ENCODE peak calls at places on chromosomes 16 and 17, in ten cellular contexts. One of them, this sample, is unnamed.

GRCh38 chr16:66357523-66357928 is 9.0 kb upstream of the CDH5 start:
- DNase-seq in hypothalamus: no peak
- DNase-seq in activated naive CD8-positive, alpha-beta T cell treated with anti-CD3 and anti-CD28 coated beads, Interleukin-2, amount 50 U/mL, for 16 hours: no peak
- DNase-seq in naive B cell: no peak
- DNase-seq in fibroblast of the conjunctiva: peak; percentile 74
- DNase-seq in A549: peak; percentile 89
- DNase-seq in stomach: peak; percentile 43
- DNase-seq in WTC11: peak; percentile 47
- DNase-seq in HFF-Myc: peak; percentile 69
- DNase-seq in CD8-positive, alpha-beta T cell: peak; percentile 11
- DNase-seq in this sample: peak; percentile 40

GRCh38 chr16:1929105-1929504 is 10.9 kb upstream of the HS3ST6 start:
- DNase-seq in hypothalamus: no peak
- DNase-seq in activated naive CD8-positive, alpha-beta T cell treated with anti-CD3 and anti-CD28 coated beads, Interleukin-2, amount 50 U/mL, for 16 hours: no peak
- DNase-seq in naive B cell: no peak
- DNase-seq in fibroblast of the conjunctiva: no peak
- DNase-seq in A549: peak; percentile 78
- DNase-seq in stomach: no peak
- DNase-seq in WTC11: no peak
- DNase-seq in HFF-Myc: no peak
- DNase-seq in CD8-positive, alpha-beta T cell: no peak
- DNase-seq in this sample: no peak

GRCh38 chr17:44956998-44957981 is 9.7 kb upstream of the KIF18B start:
- DNase-seq in hypothalamus: no peak
- DNase-seq in activated naive CD8-positive, alpha-beta T cell treated with anti-CD3 and anti-CD28 coated beads, Interleukin-2, amount 50 U/mL, for 16 hours: no peak
- DNase-seq in naive B cell: no peak
- DNase-seq in fibroblast of the conjunctiva: no peak
- DNase-seq in A549: no peak
- DNase-seq in stomach: no peak
- DNase-seq in WTC11: no peak
- DNase-seq in HFF-Myc: no peak
- DNase-seq in CD8-positive, alpha-beta T cell: no peak
- DNase-seq in this sample: no peak

GRCh38 chr16:35414139-35414538 is 1954.7 kb downstream of the TP53TG3F start:
- DNase-seq in hypothalamus: no peak
- DNase-seq in activated naive CD8-positive, alpha-beta T cell treated with anti-CD3 and anti-CD28 coated beads, Interleukin-2, amount 50 U/mL, for 16 hours: no peak
- DNase-seq in naive B cell: no peak
- DNase-seq in fibroblast of the conjunctiva: no peak
- DNase-seq in A549: no peak
- DNase-seq in stomach: no peak
- DNase-seq in WTC11: no peak
- DNase-seq in HFF-Myc: no peak
- DNase-seq in CD8-positive, alpha-beta T cell: no peak
- DNase-seq in this sample: no peak

GRCh38 chr17:65359016-65359415 is 202.4 kb downstream of the AXIN2 start:
- DNase-seq in hypothalamus: no peak
- DNase-seq in activated naive CD8-positive, alpha-beta T cell treated with anti-CD3 and anti-CD28 coated beads, Interleukin-2, amount 50 U/mL, for 16 hours: no peak
- DNase-seq in naive B cell: no peak
- DNase-seq in fibroblast of the conjunctiva: peak; percentile 0
- DNase-seq in A549: no peak
- DNase-seq in stomach: no peak
- DNase-seq in WTC11: no peak
- DNase-seq in HFF-Myc: peak; percentile 52
- DNase-seq in CD8-positive, alpha-beta T cell: no peak
- DNase-seq in this sample: no peak

GRCh38 chr17:81509048-81509686 is 3.4 kb downstream of the ACTG1 start:
- DNase-seq in hypothalamus: no peak
- DNase-seq in activated naive CD8-positive, alpha-beta T cell treated with anti-CD3 and anti-CD28 coated beads, Interleukin-2, amount 50 U/mL, for 16 hours: no peak
- DNase-seq in naive B cell: no peak
- DNase-seq in fibroblast of the conjunctiva: no peak
- DNase-seq in A549: no peak
- DNase-seq in stomach: no peak
- DNase-seq in WTC11: no peak
- DNase-seq in HFF-Myc: no peak
- DNase-seq in CD8-positive, alpha-beta T cell: no peak
- DNase-seq in this sample: no peak

GRCh38 chr17:61291457-61292311 is 108.0 kb upstream of the TBX2 start:
- DNase-seq in hypothalamus: no peak
- DNase-seq in activated naive CD8-positive, alpha-beta T cell treated with anti-CD3 and anti-CD28 coated beads, Interleukin-2, amount 50 U/mL, for 16 hours: no peak
- DNase-seq in naive B cell: no peak
- DNase-seq in fibroblast of the conjunctiva: no peak
- DNase-seq in A549: no peak
- DNase-seq in stomach: no peak
- DNase-seq in WTC11: no peak
- DNase-seq in HFF-Myc: no peak
- DNase-seq in CD8-positive, alpha-beta T cell: no peak
- DNase-seq in this sample: no peak

GRCh38 chr16:86225905-86226371 is 284.4 kb upstream of the FOXF1 start:
- DNase-seq in hypothalamus: no peak
- DNase-seq in activated naive CD8-positive, alpha-beta T cell treated with anti-CD3 and anti-CD28 coated beads, Interleukin-2, amount 50 U/mL, for 16 hours: no peak
- DNase-seq in naive B cell: no peak
- DNase-seq in fibroblast of the conjunctiva: no peak
- DNase-seq in A549: no peak
- DNase-seq in stomach: peak; percentile 22
- DNase-seq in WTC11: no peak
- DNase-seq in HFF-Myc: no peak
- DNase-seq in CD8-positive, alpha-beta T cell: no peak
- DNase-seq in this sample: no peak

GRCh38 chr16:20906225-20906870 is 5.8 kb downstream of the LYRM1 start:
- DNase-seq in hypothalamus: no peak
- DNase-seq in activated naive CD8-positive, alpha-beta T cell treated with anti-CD3 and anti-CD28 coated beads, Interleukin-2, amount 50 U/mL, for 16 hours: no peak
- DNase-seq in naive B cell: no peak
- DNase-seq in fibroblast of the conjunctiva: peak; percentile 84
- DNase-seq in A549: no peak
- DNase-seq in stomach: no peak
- DNase-seq in WTC11: no peak
- DNase-seq in HFF-Myc: peak; percentile 84
- DNase-seq in CD8-positive, alpha-beta T cell: no peak
- DNase-seq in this sample: no peak

GRCh38 chr16:67245189-67245585 is 2.1 kb downstream of the FHOD1 start:
- DNase-seq in hypothalamus: no peak
- DNase-seq in activated naive CD8-positive, alpha-beta T cell treated with anti-CD3 and anti-CD28 coated beads, Interleukin-2, amount 50 U/mL, for 16 hours: no peak
- DNase-seq in naive B cell: no peak
- DNase-seq in fibroblast of the conjunctiva: no peak
- DNase-seq in A549: no peak
- DNase-seq in stomach: no peak
- DNase-seq in WTC11: no peak
- DNase-seq in HFF-Myc: no peak
- DNase-seq in CD8-positive, alpha-beta T cell: no peak
- DNase-seq in this sample: no peak

GRCh38 chr17:77957215-77957868 is 1.2 kb upstream of the TNRC6C start:
- DNase-seq in hypothalamus: no peak
- DNase-seq in activated naive CD8-positive, alpha-beta T cell treated with anti-CD3 and anti-CD28 coated beads, Interleukin-2, amount 50 U/mL, for 16 hours: no peak
- DNase-seq in naive B cell: no peak
- DNase-seq in fibroblast of the conjunctiva: no peak
- DNase-seq in A549: peak; percentile 34
- DNase-seq in stomach: no peak
- DNase-seq in WTC11: no peak
- DNase-seq in HFF-Myc: no peak
- DNase-seq in CD8-positive, alpha-beta T cell: peak; percentile 12
- DNase-seq in this sample: no peak

GRCh38 chr17:81409190-81409935 is 14.1 kb downstream of the BAHCC1 start:
- DNase-seq in hypothalamus: no peak
- DNase-seq in activated naive CD8-positive, alpha-beta T cell treated with anti-CD3 and anti-CD28 coated beads, Interleukin-2, amount 50 U/mL, for 16 hours: no peak
- DNase-seq in naive B cell: no peak
- DNase-seq in fibroblast of the conjunctiva: no peak
- DNase-seq in A549: no peak
- DNase-seq in stomach: no peak
- DNase-seq in WTC11: peak; percentile 55
- DNase-seq in HFF-Myc: no peak
- DNase-seq in CD8-positive, alpha-beta T cell: no peak
- DNase-seq in this sample: no peak

GRCh38 chr17:3788200-3788599 is 12.8 kb downstream of the ITGAE start:
- DNase-seq in hypothalamus: no peak
- DNase-seq in activated naive CD8-positive, alpha-beta T cell treated with anti-CD3 and anti-CD28 coated beads, Interleukin-2, amount 50 U/mL, for 16 hours: no peak
- DNase-seq in naive B cell: no peak
- DNase-seq in fibroblast of the conjunctiva: no peak
- DNase-seq in A549: no peak
- DNase-seq in stomach: no peak
- DNase-seq in WTC11: no peak
- DNase-seq in HFF-Myc: no peak
- DNase-seq in CD8-positive, alpha-beta T cell: no peak
- DNase-seq in this sample: no peak

GRCh38 chr17:74444406-74444805 is 12.5 kb downstream of the GPRC5C start:
- DNase-seq in hypothalamus: no peak
- DNase-seq in activated naive CD8-positive, alpha-beta T cell treated with anti-CD3 and anti-CD28 coated beads, Interleukin-2, amount 50 U/mL, for 16 hours: no peak
- DNase-seq in naive B cell: no peak
- DNase-seq in fibroblast of the conjunctiva: no peak
- DNase-seq in A549: no peak
- DNase-seq in stomach: peak; percentile 89
- DNase-seq in WTC11: no peak
- DNase-seq in HFF-Myc: no peak
- DNase-seq in CD8-positive, alpha-beta T cell: no peak
- DNase-seq in this sample: no peak

GRCh38 chr17:44872131-44872768 is 24.6 kb downstream of the HIGD1B start:
- DNase-seq in hypothalamus: no peak
- DNase-seq in activated naive CD8-positive, alpha-beta T cell treated with anti-CD3 and anti-CD28 coated beads, Interleukin-2, amount 50 U/mL, for 16 hours: no peak
- DNase-seq in naive B cell: no peak
- DNase-seq in fibroblast of the conjunctiva: no peak
- DNase-seq in A549: no peak
- DNase-seq in stomach: no peak
- DNase-seq in WTC11: no peak
- DNase-seq in HFF-Myc: no peak
- DNase-seq in CD8-positive, alpha-beta T cell: no peak
- DNase-seq in this sample: peak; percentile 68

GRCh38 chr16:66551362-66551761 is 1.0 kb upstream of the CKLF start:
- DNase-seq in hypothalamus: no peak
- DNase-seq in activated naive CD8-positive, alpha-beta T cell treated with anti-CD3 and anti-CD28 coated beads, Interleukin-2, amount 50 U/mL, for 16 hours: peak; percentile 14
- DNase-seq in naive B cell: peak; percentile 50
- DNase-seq in fibroblast of the conjunctiva: no peak
- DNase-seq in A549: peak; percentile 59
- DNase-seq in stomach: no peak
- DNase-seq in WTC11: peak; percentile 46
- DNase-seq in HFF-Myc: peak; percentile 17
- DNase-seq in CD8-positive, alpha-beta T cell: peak; percentile 62
- DNase-seq in this sample: peak; percentile 47

GRCh38 chr17:52824542-52824941 is 666.0 kb upstream of the CA10 start:
- DNase-seq in hypothalamus: no peak
- DNase-seq in activated naive CD8-positive, alpha-beta T cell treated with anti-CD3 and anti-CD28 coated beads, Interleukin-2, amount 50 U/mL, for 16 hours: no peak
- DNase-seq in naive B cell: no peak
- DNase-seq in fibroblast of the conjunctiva: no peak
- DNase-seq in A549: no peak
- DNase-seq in stomach: no peak
- DNase-seq in WTC11: no peak
- DNase-seq in HFF-Myc: no peak
- DNase-seq in CD8-positive, alpha-beta T cell: no peak
- DNase-seq in this sample: peak; percentile 74

GRCh38 chr16:83830091-83830768 is 22.5 kb downstream of the HSBP1 start:
- DNase-seq in hypothalamus: no peak
- DNase-seq in activated naive CD8-positive, alpha-beta T cell treated with anti-CD3 and anti-CD28 coated beads, Interleukin-2, amount 50 U/mL, for 16 hours: no peak
- DNase-seq in naive B cell: no peak
- DNase-seq in fibroblast of the conjunctiva: no peak
- DNase-seq in A549: no peak
- DNase-seq in stomach: no peak
- DNase-seq in WTC11: peak; percentile 28
- DNase-seq in HFF-Myc: no peak
- DNase-seq in CD8-positive, alpha-beta T cell: no peak
- DNase-seq in this sample: no peak

GRCh38 chr17:28916302-28916934 is 13.5 kb upstream of the DHRS13 start:
- DNase-seq in hypothalamus: no peak
- DNase-seq in activated naive CD8-positive, alpha-beta T cell treated with anti-CD3 and anti-CD28 coated beads, Interleukin-2, amount 50 U/mL, for 16 hours: no peak
- DNase-seq in naive B cell: peak; percentile 40
- DNase-seq in fibroblast of the conjunctiva: peak; percentile 39
- DNase-seq in A549: peak; percentile 63
- DNase-seq in stomach: peak; percentile 60
- DNase-seq in WTC11: peak; percentile 53
- DNase-seq in HFF-Myc: no peak
- DNase-seq in CD8-positive, alpha-beta T cell: peak; percentile 47
- DNase-seq in this sample: no peak

GRCh38 chr16:66653581-66654350 is 42.8 kb downstream of the CMTM4 start:
- DNase-seq in hypothalamus: no peak
- DNase-seq in activated naive CD8-positive, alpha-beta T cell treated with anti-CD3 and anti-CD28 coated beads, Interleukin-2, amount 50 U/mL, for 16 hours: no peak
- DNase-seq in naive B cell: no peak
- DNase-seq in fibroblast of the conjunctiva: no peak
- DNase-seq in A549: no peak
- DNase-seq in stomach: no peak
- DNase-seq in WTC11: no peak
- DNase-seq in HFF-Myc: no peak
- DNase-seq in CD8-positive, alpha-beta T cell: no peak
- DNase-seq in this sample: no peak

GRCh38 chr17:63881935-63882601 is at the start of gene GH2:
- DNase-seq in hypothalamus: no peak
- DNase-seq in activated naive CD8-positive, alpha-beta T cell treated with anti-CD3 and anti-CD28 coated beads, Interleukin-2, amount 50 U/mL, for 16 hours: peak; percentile 39
- DNase-seq in naive B cell: peak; percentile 44
- DNase-seq in fibroblast of the conjunctiva: no peak
- DNase-seq in A549: peak; percentile 91
- DNase-seq in stomach: peak; percentile 55
- DNase-seq in WTC11: peak; percentile 86
- DNase-seq in HFF-Myc: peak; percentile 27
- DNase-seq in CD8-positive, alpha-beta T cell: peak; percentile 64
- DNase-seq in this sample: peak; percentile 32

GRCh38 chr16:12651765-12652531 is 151.7 kb downstream of the CPPED1 start:
- DNase-seq in hypothalamus: no peak
- DNase-seq in activated naive CD8-positive, alpha-beta T cell treated with anti-CD3 and anti-CD28 coated beads, Interleukin-2, amount 50 U/mL, for 16 hours: no peak
- DNase-seq in naive B cell: no peak
- DNase-seq in fibroblast of the conjunctiva: no peak
- DNase-seq in A549: no peak
- DNase-seq in stomach: no peak
- DNase-seq in WTC11: no peak
- DNase-seq in HFF-Myc: no peak
- DNase-seq in CD8-positive, alpha-beta T cell: no peak
- DNase-seq in this sample: no peak

GRCh38 chr16:88783391-88784073 is 1.5 kb downstream of the PIEZO1 start:
- DNase-seq in hypothalamus: peak; percentile 52
- DNase-seq in activated naive CD8-positive, alpha-beta T cell treated with anti-CD3 and anti-CD28 coated beads, Interleukin-2, amount 50 U/mL, for 16 hours: no peak
- DNase-seq in naive B cell: no peak
- DNase-seq in fibroblast of the conjunctiva: no peak
- DNase-seq in A549: no peak
- DNase-seq in stomach: peak; percentile 54
- DNase-seq in WTC11: no peak
- DNase-seq in HFF-Myc: no peak
- DNase-seq in CD8-positive, alpha-beta T cell: no peak
- DNase-seq in this sample: peak; percentile 48

GRCh38 chr17:39083270-39083669 is 68.2 kb downstream of the PLXDC1 start:
- DNase-seq in hypothalamus: no peak
- DNase-seq in activated naive CD8-positive, alpha-beta T cell treated with anti-CD3 and anti-CD28 coated beads, Interleukin-2, amount 50 U/mL, for 16 hours: no peak
- DNase-seq in naive B cell: no peak
- DNase-seq in fibroblast of the conjunctiva: no peak
- DNase-seq in A549: no peak
- DNase-seq in stomach: peak; percentile 31
- DNase-seq in WTC11: no peak
- DNase-seq in HFF-Myc: no peak
- DNase-seq in CD8-positive, alpha-beta T cell: no peak
- DNase-seq in this sample: no peak

This sample was measured in left colon.